ENCODE peak calls at places on chromosomes 7 and 10, in four cellular contexts. One of them, this sample, is unnamed.
A peak's percentile ranks its signal among the peaks of the same experiment; 100 is the strongest.

GRCh38 chr7:146028251-146028750 is 88.3 kb upstream of the CNTNAP2 start:
- DNase-seq in SK-N-SH: peak; percentile 10
- DNase-seq in K562: no peak
- DNase-seq in HepG2: no peak
- DNase-seq in this sample: no peak

GRCh38 chr10:61793760-61794713 is 107.5 kb upstream of the ARID5B start:
- DNase-seq in SK-N-SH: peak; percentile 11
- DNase-seq in K562: no peak
- DNase-seq in HepG2: no peak
- DNase-seq in this sample: no peak

GRCh38 chr7:43396193-43396747 is 186.6 kb upstream of the STK17A start:
- DNase-seq in SK-N-SH: no peak
- DNase-seq in K562: no peak
- DNase-seq in HepG2: no peak
- DNase-seq in this sample: no peak

GRCh38 chr10:11894381-11895107 is 71.4 kb downstream of the PROSER2 start:
- DNase-seq in SK-N-SH: no peak
- DNase-seq in K562: peak; percentile 66
- DNase-seq in HepG2: no peak
- DNase-seq in this sample: no peak

GRCh38 chr10:27223964-27224363 is 16.6 kb downstream of the ACBD5 start:
- DNase-seq in SK-N-SH: peak; percentile 26
- DNase-seq in K562: peak; percentile 11
- DNase-seq in HepG2: peak; percentile 46
- DNase-seq in this sample: peak; percentile 28

GRCh38 chr10:56258991-56259390 is 102.1 kb downstream of the ZWINT start:
- DNase-seq in SK-N-SH: no peak
- DNase-seq in K562: no peak
- DNase-seq in HepG2: no peak
- DNase-seq in this sample: no peak

GRCh38 chr10:74825371-74826141 is 844 bp upstream of the KAT6B start:
- DNase-seq in SK-N-SH: peak; percentile 88
- DNase-seq in K562: no peak
- DNase-seq in HepG2: no peak
- DNase-seq in this sample: peak; percentile 71

GRCh38 chr7:44733708-44734481 is 14.8 kb upstream of the ZMIZ2 start:
- DNase-seq in SK-N-SH: no peak
- DNase-seq in K562: no peak
- DNase-seq in HepG2: no peak
- DNase-seq in this sample: no peak

GRCh38 chr7:91957823-91958222 is 17.2 kb downstream of the AKAP9 start:
- DNase-seq in SK-N-SH: peak; percentile 23
- DNase-seq in K562: no peak
- DNase-seq in HepG2: no peak
- DNase-seq in this sample: no peak

GRCh38 chr7:140209866-140210609 is 33.3 kb upstream of the KDM7A start:
- DNase-seq in SK-N-SH: no peak
- DNase-seq in K562: no peak
- DNase-seq in HepG2: no peak
- DNase-seq in this sample: no peak

GRCh38 chr7:3493499-3493898 is 192.4 kb downstream of the SDK1 start:
- DNase-seq in SK-N-SH: no peak
- DNase-seq in K562: no peak
- DNase-seq in HepG2: peak; percentile 9
- DNase-seq in this sample: no peak

GRCh38 chr7:141001561-141001960 is 13.2 kb downstream of the MRPS33 start:
- DNase-seq in SK-N-SH: no peak
- DNase-seq in K562: no peak
- DNase-seq in HepG2: peak; percentile 41
- DNase-seq in this sample: no peak

GRCh38 chr7:88350118-88350517 is 43.4 kb upstream of the STEAP4 start:
- DNase-seq in SK-N-SH: no peak
- DNase-seq in K562: no peak
- DNase-seq in HepG2: no peak
- DNase-seq in this sample: no peak

GRCh38 chr7:88346357-88346756 is 39.7 kb upstream of the STEAP4 start:
- DNase-seq in SK-N-SH: no peak
- DNase-seq in K562: no peak
- DNase-seq in HepG2: no peak
- DNase-seq in this sample: no peak

GRCh38 chr7:88347098-88347497 is 40.4 kb upstream of the STEAP4 start:
- DNase-seq in SK-N-SH: no peak
- DNase-seq in K562: no peak
- DNase-seq in HepG2: no peak
- DNase-seq in this sample: no peak

GRCh38 chr7:88344271-88344670 is 37.6 kb upstream of the STEAP4 start:
- DNase-seq in SK-N-SH: no peak
- DNase-seq in K562: no peak
- DNase-seq in HepG2: no peak
- DNase-seq in this sample: no peak

DNA sequence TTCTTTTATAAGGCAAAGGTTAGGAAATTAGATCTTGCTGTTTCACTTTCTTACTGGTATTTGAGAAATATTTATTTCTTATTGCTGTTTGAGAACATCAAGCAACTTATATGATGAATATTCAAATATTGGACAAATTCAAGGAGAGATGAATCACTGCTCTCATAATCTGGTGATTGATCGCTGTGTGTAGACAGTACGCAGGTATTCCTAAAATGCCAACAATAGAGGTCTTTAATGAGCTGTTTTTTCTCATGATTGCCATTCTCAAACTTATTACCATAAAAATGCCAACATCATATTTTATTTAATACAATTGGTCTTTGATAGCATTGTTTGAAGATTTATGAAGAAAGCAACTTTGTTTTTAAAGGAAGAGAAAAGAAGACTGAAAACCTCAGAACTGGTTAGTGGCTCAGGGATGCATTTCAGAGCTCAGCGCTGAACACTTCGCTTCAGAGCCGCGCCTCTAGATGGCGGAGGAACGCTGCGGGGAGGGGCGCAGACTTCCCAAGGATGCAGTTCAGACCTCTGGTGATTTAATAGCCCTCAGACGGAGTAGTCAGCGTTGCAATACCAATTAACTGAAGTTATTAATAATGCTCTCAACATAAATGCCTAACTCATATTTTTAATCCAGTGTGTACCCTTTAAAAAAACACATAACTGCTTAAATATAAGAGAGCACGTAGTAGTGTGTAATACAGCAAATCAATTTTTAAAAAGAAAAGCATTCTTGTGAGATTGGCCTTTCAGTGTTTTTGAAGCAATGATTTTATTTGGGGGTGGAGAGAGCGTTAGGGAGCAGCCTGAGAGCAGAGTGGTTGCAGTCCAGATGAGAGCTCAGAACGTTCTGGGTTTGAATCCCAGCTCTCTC is 38.5 kb upstream of the STEAP4 start:
- DNase-seq in SK-N-SH: peak; percentile 47
- DNase-seq in K562: peak; percentile 13
- DNase-seq in HepG2: peak; percentile 6
- DNase-seq in this sample: peak; percentile 67
- TF ChIP-seq FOXJ3 in SK-N-SH: no peak
- TF ChIP-seq FOXJ3 in K562: no peak
- TF ChIP-seq FOXJ3 in HepG2: no peak
- TF ChIP-seq FOXJ3 in this sample: no peak

DNA sequence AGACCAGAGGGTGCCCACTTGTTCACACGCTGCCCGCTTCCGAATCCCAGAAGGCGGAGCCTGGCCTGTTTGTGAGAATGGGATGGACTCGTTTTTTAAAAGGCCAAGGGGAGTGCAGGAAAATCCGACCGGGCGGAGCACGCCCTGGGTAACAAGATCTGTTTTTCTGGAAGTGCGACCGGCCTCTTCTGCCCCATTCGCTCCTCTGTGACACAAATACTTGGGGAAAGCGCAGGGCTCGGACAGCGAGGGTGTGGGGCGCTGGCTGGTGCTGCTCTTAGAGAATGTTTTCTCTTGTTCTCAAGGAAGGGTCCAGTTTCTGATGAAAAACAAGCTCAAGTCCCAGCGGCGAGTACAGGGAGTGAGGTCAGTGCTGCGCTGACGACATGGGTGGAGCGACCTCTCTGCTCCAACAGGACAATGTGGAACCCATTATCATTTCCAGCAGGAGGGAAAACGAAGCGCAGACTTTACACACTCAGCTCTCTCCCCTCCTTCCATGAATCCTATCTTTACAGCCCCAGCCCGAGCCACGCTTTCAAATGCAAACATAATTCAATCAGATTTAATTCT is 1.3 kb downstream of the RADIL start:
- DNase-seq in SK-N-SH: peak; percentile 88
- DNase-seq in K562: peak; percentile 31
- DNase-seq in HepG2: no peak
- DNase-seq in this sample: peak; percentile 44
- TF ChIP-seq FOXJ3 in SK-N-SH: no peak
- TF ChIP-seq FOXJ3 in K562: no peak
- TF ChIP-seq FOXJ3 in HepG2: no peak
- TF ChIP-seq FOXJ3 in this sample: no peak

GRCh38 chr7:130021105-130021834 is 29.9 kb downstream of the ZC3HC1 start:
- DNase-seq in SK-N-SH: no peak
- DNase-seq in K562: no peak
- DNase-seq in HepG2: no peak
- DNase-seq in this sample: no peak
- TF ChIP-seq FOXJ3 in SK-N-SH: no peak
- TF ChIP-seq FOXJ3 in K562: no peak
- TF ChIP-seq FOXJ3 in HepG2: no peak
- TF ChIP-seq FOXJ3 in this sample: no peak

GRCh38 chr10:79452174-79452611 is 6.8 kb upstream of the ZCCHC24 start:
- DNase-seq in SK-N-SH: no peak
- DNase-seq in K562: no peak
- DNase-seq in HepG2: no peak
- DNase-seq in this sample: no peak

GRCh38 chr10:79448732-79449049 is 3.3 kb upstream of the ZCCHC24 start:
- DNase-seq in SK-N-SH: no peak
- DNase-seq in K562: no peak
- DNase-seq in HepG2: no peak
- DNase-seq in this sample: no peak

GRCh38 chr10:79447911-79448731 is 2.7 kb upstream of the ZCCHC24 start:
- DNase-seq in SK-N-SH: no peak
- DNase-seq in K562: no peak
- DNase-seq in HepG2: no peak
- DNase-seq in this sample: no peak

GRCh38 chr10:79451046-79451699 is 5.7 kb upstream of the ZCCHC24 start:
- DNase-seq in SK-N-SH: no peak
- DNase-seq in K562: no peak
- DNase-seq in HepG2: no peak
- DNase-seq in this sample: no peak

DNA sequence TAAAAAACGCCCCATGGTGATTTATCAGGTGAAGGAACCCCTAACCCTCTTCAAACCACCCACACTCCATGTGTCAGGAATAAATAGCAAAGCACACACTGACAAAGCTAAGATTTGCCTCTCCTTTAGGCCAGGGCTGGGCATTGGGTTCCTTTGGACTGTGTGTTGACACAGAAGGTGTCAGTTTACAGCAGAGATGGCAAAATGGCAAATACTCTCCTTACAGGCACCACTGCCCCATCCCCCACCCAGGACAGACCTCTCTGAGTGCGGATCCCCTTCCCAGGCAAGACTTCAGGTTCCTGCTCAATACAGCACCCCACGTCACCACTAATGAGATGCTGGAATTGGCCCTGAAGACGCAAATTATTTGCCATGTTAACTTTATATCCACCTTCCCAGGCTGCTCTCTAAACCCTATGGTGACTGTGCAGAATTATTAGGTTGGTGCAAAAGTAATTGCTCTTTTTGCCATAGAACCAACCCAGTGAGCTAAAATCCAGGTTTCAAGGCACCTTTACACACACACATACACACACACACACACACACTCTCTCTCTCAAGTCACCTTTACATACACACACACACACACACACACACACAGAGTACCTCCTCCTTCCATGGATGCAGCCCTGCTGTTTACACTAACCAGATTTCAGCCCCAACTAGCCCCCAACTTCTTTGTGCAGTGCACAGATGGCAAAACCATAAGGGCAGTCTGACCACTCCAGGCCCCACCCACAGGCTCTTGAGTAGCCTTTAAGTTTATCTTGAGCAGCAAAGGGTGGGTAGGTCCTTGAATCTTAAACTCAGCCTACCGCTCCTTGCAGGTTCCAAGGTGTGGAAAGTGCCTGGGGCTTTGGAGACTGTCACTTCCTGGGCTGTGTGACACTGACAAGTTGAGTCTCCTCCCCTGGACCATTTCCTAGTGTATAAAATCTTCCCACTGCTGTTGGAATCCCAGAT is 4.0 kb upstream of the ZCCHC24 start:
- DNase-seq in SK-N-SH: no peak
- DNase-seq in K562: no peak
- DNase-seq in HepG2: no peak
- DNase-seq in this sample: no peak
- TF ChIP-seq FOXJ3 in SK-N-SH: no peak
- TF ChIP-seq FOXJ3 in K562: no peak
- TF ChIP-seq FOXJ3 in HepG2: no peak
- TF ChIP-seq FOXJ3 in this sample: no peak

GRCh38 chr7:97104719-97105129 is 12.8 kb upstream of the SDHAF3 start:
- DNase-seq in SK-N-SH: peak; percentile 87
- DNase-seq in K562: peak; percentile 84
- DNase-seq in HepG2: peak; percentile 65
- DNase-seq in this sample: peak; percentile 92
- TF ChIP-seq FOXJ3 in SK-N-SH: no peak
- TF ChIP-seq FOXJ3 in K562: no peak
- TF ChIP-seq FOXJ3 in HepG2: no peak
- TF ChIP-seq FOXJ3 in this sample: no peak

GRCh38 chr7:99839560-99840011 is 11.8 kb downstream of the CYP3A43 start:
- DNase-seq in SK-N-SH: no peak
- DNase-seq in K562: no peak
- DNase-seq in HepG2: no peak
- DNase-seq in this sample: peak; percentile 18

GRCh38 chr7:99837649-99838361 is 10.0 kb downstream of the CYP3A43 start:
- DNase-seq in SK-N-SH: no peak
- DNase-seq in K562: no peak
- DNase-seq in HepG2: peak; percentile 45
- DNase-seq in this sample: no peak

GRCh38 chr7:99843808-99844207 is 16.0 kb downstream of the CYP3A43 start:
- DNase-seq in SK-N-SH: no peak
- DNase-seq in K562: no peak
- DNase-seq in HepG2: peak; percentile 83
- DNase-seq in this sample: no peak

GRCh38 chr7:99842926-99843325 is 15.1 kb downstream of the CYP3A43 start:
- DNase-seq in SK-N-SH: no peak
- DNase-seq in K562: no peak
- DNase-seq in HepG2: no peak
- DNase-seq in this sample: no peak

GRCh38 chr7:99840136-99840869 is 12.5 kb downstream of the CYP3A43 start:
- DNase-seq in SK-N-SH: no peak
- DNase-seq in K562: no peak
- DNase-seq in HepG2: no peak
- DNase-seq in this sample: no peak
- TF ChIP-seq FOXJ3 in SK-N-SH: no peak
- TF ChIP-seq FOXJ3 in K562: no peak
- TF ChIP-seq FOXJ3 in HepG2: no peak
- TF ChIP-seq FOXJ3 in this sample: no peak